ENCODE peak calls at places on chromosomes 13 and 19, in six cellular contexts. E, Y, J, S, B and M are unnamed samples.

GRCh38 chr19:4701557-4701956 is 22.1 kb downstream of the DPP9 start:
- DNase-seq in E (no peak), Y (no peak), S (no peak), J (no peak), B (no peak), M (no peak)

GRCh38 chr13:26591672-26592071 is 34.2 kb downstream of the WASF3 start:
- DNase-seq in Y (no peak), J (no peak), E (no peak), B (no peak), S (no peak), M (no peak)

GRCh38 chr19:3982701-3983541 is 2.3 kb downstream of the EEF2 start:
- DNase-seq in Y (no peak), J (no peak), S (no peak), E (no peak), B (no peak), M (no peak)

GRCh38 chr19:35868172-35868822 is at the start of gene APLP1:
- DNase-seq in E (no peak), S (peak; percentile 89), Y (peak; percentile 59), B (peak; percentile 86), J (peak; percentile 4), M (peak; percentile 25)

GRCh38 chr19:7742575-7742974 is 4.8 kb downstream of the CD209 start:
- DNase-seq in Y (no peak), S (no peak), J (no peak), E (no peak), B (no peak), M (no peak)

GRCh38 chr13:58855283-58855682 is 1223.7 kb downstream of the PCDH17 start:
- DNase-seq in B (no peak), E (no peak), Y (no peak), J (no peak), S (no peak), M (no peak)

GRCh38 chr13:68254151-68254550 is 1024.0 kb upstream of the PCDH9 start:
- DNase-seq in S (no peak), Y (no peak), B (no peak), J (no peak), E (no peak), M (no peak)

GRCh38 chr13:53782400-53783030 is 753.9 kb downstream of the OLFM4 start:
- DNase-seq in E (no peak), J (no peak), B (peak; percentile 32), S (peak; percentile 44), Y (peak; percentile 46), M (no peak)

GRCh38 chr19:42089191-42089750 is 13.3 kb downstream of the ZNF574 start:
- DNase-seq in B (no peak), E (no peak), S (no peak), J (no peak), Y (no peak), M (no peak)

GRCh38 chr13:96011291-96011875 is 41.8 kb downstream of the UGGT2 start:
- DNase-seq in B (no peak), S (no peak), E (no peak), J (no peak), Y (no peak), M (no peak)

GRCh38 chr13:71786815-71787214 is 80.2 kb downstream of the DACH1 start:
- DNase-seq in J (no peak), Y (no peak), E (no peak), B (no peak), S (no peak), M (no peak)

GRCh38 chr19:11339254-11340098 is at the start of gene RAB3D:
- DNase-seq in Y (peak; percentile 94), E (peak; percentile 91), J (peak; percentile 24), S (peak; percentile 98), B (peak; percentile 96), M (peak; percentile 91)

GRCh38 chr13:78660130-78660857 is 1.3 kb upstream of the OBI1 start:
- DNase-seq in J (no peak), S (no peak), E (no peak), Y (peak; percentile 53), B (no peak), M (no peak)

GRCh38 chr19:2888739-2889224 is 11.9 kb upstream of the ZNF57 start:
- DNase-seq in B (no peak), J (no peak), Y (no peak), E (no peak), S (no peak), M (no peak)

GRCh38 chr13:58134525-58134924 is 503.0 kb downstream of the PCDH17 start:
- DNase-seq in S (no peak), J (no peak), E (peak; percentile 60), Y (no peak), B (no peak), M (no peak)

GRCh38 chr13:28854657-28855056 is 34.5 kb downstream of the MTUS2 start:
- DNase-seq in J (no peak), E (no peak), Y (peak; percentile 40), S (peak; percentile 26), B (no peak), M (no peak)

GRCh38 chr13:30705672-30706071 is 29.7 kb upstream of the ALOX5AP start:
- DNase-seq in E (no peak), S (no peak), J (no peak), B (no peak), Y (no peak), M (no peak)

GRCh38 chr19:51702103-51702753 is 9.1 kb downstream of the SPACA6 start:
- DNase-seq in B (peak; percentile 92), J (no peak), Y (peak; percentile 32), S (peak; percentile 83), E (no peak), M (peak; percentile 97)